ENCODE peak calls at places on chromosomes 7 and 10, in five cellular contexts. S is tibial artery, F is transverse colon, M is lung, L is IMR-90. C is an unnamed sample. For H3K36me3, the result is how much of the 10 kb centered on the place peaks cover.

GRCh38 chr10:30823651-30824050 is 194.1 kb upstream of the LYZL2 start:
- DNase-seq in M (no peak), S (no peak), F (no peak), L (no peak), C (no peak)

GRCh38 chr10:46169736-46170135 is 117.1 kb upstream of the ANTXRL start:
- DNase-seq in S (no peak), M (no peak), L (no peak), F (no peak), C (no peak)

GRCh38 chr7:36439624-36440023 is 50.0 kb downstream of the ANLN start:
- DNase-seq in S (no peak), L (no peak), M (no peak), F (no peak), C (no peak)

GRCh38 chr7:111029141-111029572 is 61.8 kb upstream of the LRRN3 start:
- DNase-seq in L (no peak), S (no peak), M (no peak), F (no peak), C (no peak)

GRCh38 chr10:110698782-110699201 is 54.7 kb downstream of the RBM20 start:
- DNase-seq in S (no peak), L (peak), M (no peak), F (no peak), C (peak)

GRCh38 chr10:31697271-31698168 is 231.1 kb downstream of the ARHGAP12 start:
- DNase-seq in S (peak), F (peak), L (peak), M (peak), C (peak)

GRCh38 chr7:155398944-155399343 is 59.0 kb upstream of the EN2 start:
- DNase-seq in F (no peak), S (no peak), L (no peak), M (no peak), C (no peak)

GRCh38 chr10:31709501-31709900 is 219.1 kb downstream of the ARHGAP12 start:
- DNase-seq in S (no peak), M (no peak), L (no peak), F (no peak), C (no peak)

GRCh38 chr10:6164271-6165095 is 38.2 kb upstream of the PFKFB3 start:
- DNase-seq in M (no peak), L (no peak), F (no peak), S (no peak), C (peak)
- H3K36me3 ChIP-seq in M (under half), L (under half), F (under half), S (under half), C (under half)

DNA sequence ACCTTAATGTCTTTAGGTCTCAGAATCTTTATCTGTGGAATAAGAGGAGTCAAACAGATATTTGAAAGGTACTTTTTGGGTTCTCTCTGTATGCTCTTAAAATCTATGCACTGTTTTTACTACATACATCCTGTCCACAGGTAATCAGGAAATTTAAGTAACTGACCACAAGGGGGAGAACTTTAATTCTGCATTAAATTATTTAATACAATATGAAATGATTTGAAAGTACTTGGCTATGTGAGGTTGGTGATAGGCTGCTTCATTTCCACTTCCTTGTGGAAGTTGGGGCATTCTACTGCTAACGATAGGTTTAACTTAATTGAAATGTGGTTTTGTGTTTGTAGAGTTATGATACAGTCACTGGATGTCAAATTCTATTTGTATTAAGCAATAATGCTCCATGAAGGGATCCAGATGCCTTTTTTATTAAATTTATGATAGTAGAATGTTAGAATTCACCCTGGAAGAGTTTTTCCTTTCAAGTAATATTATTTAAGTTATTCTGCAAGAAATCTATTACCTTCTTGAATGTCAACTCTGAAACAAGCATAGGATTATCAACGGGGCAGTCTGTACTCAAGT is 6.0 kb downstream of the TEX47 start:
- DNase-seq in S (no peak), M (no peak), F (no peak), L (peak), C (no peak)
- TF ChIP-seq CTCF in S (peak), M (no peak), F (peak), L (peak), C (peak)

DNA sequence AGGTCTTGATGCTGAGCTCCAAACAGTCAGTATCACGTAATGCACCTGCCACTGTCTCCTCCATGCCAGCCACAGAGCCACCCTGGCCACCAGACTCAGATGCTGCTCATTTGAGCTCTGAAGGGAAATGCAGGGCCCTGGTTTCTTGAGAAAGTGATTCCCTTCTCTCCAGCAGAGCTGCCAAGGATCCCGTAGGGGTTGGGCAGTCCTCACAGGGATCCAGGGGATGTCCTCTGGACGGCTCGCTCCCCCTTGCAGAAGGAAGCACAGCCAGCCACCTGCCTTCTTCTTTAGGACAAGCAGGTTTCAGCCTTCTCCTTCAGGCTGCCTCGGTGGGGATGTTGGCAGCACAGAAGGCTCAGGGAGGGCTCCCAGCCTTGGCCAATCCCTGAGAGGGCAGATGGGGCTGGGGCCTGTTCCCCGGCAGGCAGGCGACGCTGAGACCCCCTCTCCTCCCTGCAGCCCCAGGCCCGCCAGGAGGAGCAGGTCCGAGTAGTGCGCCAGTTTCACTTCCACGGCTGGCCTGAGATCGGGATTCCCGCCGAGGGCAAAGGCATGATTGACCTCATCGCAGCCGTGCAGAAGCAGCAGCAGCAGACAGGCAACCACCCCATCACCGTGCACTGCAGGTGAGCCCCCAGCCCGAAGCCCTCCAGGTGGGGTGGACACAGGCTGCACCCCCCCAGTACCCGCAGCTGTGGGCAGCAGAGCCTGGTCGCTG is 48.9 kb downstream of the MKI67 start:
- DNase-seq in L (no peak), F (no peak), M (no peak), S (no peak), C (no peak)
- H3K36me3 ChIP-seq in L (under half), F (under half), M (under half), S (half or more), C (half or more)

GRCh38 chr10:89427629-89428028 is 13.3 kb downstream of the IFIT5 start:
- DNase-seq in M (no peak), L (peak), F (no peak), S (no peak), C (no peak)

GRCh38 chr10:89425000-89425399 is 10.6 kb downstream of the IFIT5 start:
- DNase-seq in M (no peak), L (no peak), F (no peak), S (no peak), C (no peak)

GRCh38 chr10:89428873-89429272 is 14.5 kb downstream of the IFIT5 start:
- DNase-seq in M (no peak), L (no peak), S (no peak), F (no peak), C (no peak)

GRCh38 chr10:89421018-89421476 is 6.7 kb downstream of the IFIT5 start:
- DNase-seq in M (peak), L (no peak), F (no peak), S (no peak), C (no peak)

DNA sequence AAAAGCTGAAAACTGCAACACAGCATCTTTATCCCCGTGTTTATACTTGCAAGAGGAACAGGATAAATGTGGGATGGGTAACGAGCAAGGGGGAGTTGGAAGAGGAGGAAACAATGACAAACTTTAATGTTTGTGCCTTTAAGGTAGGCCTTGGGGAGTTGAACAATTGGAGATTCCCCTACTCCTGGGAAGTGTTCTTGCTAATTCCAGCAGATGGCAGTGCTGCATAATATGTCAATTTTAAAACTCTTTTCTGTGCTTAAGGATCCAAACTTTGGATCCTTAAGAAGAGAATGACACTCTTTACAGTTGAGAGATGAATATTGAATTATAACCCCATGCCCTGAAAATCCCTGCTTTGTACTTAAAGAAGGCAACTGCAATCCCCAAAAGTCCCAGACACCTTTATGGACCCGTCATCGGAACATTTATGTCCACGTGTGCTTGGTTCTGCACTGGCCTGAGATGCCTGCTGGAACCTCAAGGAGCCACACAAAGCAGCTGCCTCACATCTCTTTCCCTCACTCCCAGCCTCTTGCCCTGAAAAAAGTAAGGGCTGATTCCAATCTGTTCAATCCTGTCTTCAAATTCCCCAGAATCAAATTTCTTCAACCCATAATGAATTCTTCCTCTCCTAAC is 12.0 kb downstream of the IFIT5 start:
- DNase-seq in L (peak), M (peak), F (no peak), S (no peak), C (no peak)
- TF ChIP-seq CTCF in L (peak), M (peak), F (peak), S (peak), C (peak)

GRCh38 chr10:104622175-104622574 is 18.9 kb upstream of the SORCS3 start:
- DNase-seq in S (no peak), L (no peak), F (no peak), M (no peak), C (no peak)

GRCh38 chr10:104612577-104613205 is 28.4 kb upstream of the SORCS3 start:
- DNase-seq in M (no peak), F (no peak), S (no peak), L (no peak), C (no peak)

GRCh38 chr10:104614245-104614831 is 26.8 kb upstream of the SORCS3 start:
- DNase-seq in F (no peak), M (no peak), S (no peak), L (peak), C (no peak)

GRCh38 chr10:104622598-104623209 is 18.4 kb upstream of the SORCS3 start:
- DNase-seq in L (no peak), F (no peak), S (no peak), M (no peak), C (no peak)

DNA sequence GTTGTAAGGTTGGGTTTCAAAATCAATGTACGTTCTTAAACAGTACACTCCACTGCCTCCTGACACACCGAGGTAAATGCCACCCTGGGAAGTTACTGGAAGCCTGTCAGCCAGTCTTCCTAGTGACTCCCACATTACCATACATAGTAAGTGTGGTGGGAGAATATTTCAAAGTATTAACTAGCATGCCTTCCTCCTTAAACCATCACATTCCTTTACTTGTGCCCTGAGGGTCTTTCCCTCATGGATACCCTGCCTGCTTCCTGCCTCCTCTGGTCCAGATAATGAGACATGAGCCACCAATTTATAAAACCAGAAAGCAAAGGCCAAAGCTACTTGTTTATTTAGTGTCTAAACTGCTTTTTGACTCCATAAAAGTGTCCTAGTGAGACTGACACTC is 23.3 kb upstream of the SORCS3 start:
- DNase-seq in S (no peak), L (no peak), M (no peak), F (no peak), C (no peak)
- H3K36me3 ChIP-seq in S (under half), L (under half), M (under half), F (under half), C (under half)

GRCh38 chr10:50574305-50574704 is 49.5 kb downstream of the SGMS1 start:
- DNase-seq in L (no peak), M (no peak), S (no peak), F (no peak), C (no peak)
- TF ChIP-seq CTCF in L (peak), M (no peak), S (no peak), F (no peak), C (no peak)

C was measured in heart left ventricle.